ENCODE peak calls at places on chromosomes 2 and 18, in seven cellular contexts. N is CD8-positive, alpha-beta T cell; S is pancreas; J is H1; T is type B pancreatic cell; Q is fibroblast of pulmonary artery; A is prostate gland. I is an unnamed sample.
A peak's percentile ranks its signal among the peaks of the same experiment; 100 is the strongest.

GRCh38 chr18:58393295-58393694 is 235.6 kb downstream of the ALPK2 start:
- DNase-seq in N (no peak), S (no peak), J (no peak), T (no peak), Q (no peak), A (no peak), I (no peak)

GRCh38 chr18:3246636-3247242 is 862 bp upstream of the MYL12A start:
- DNase-seq in N (no peak), S (no peak), J (no peak), T (no peak), Q (peak; percentile 30), A (no peak), I (no peak)

GRCh38 chr18:67665266-67665665 is 148.7 kb upstream of the DSEL start:
- DNase-seq in N (no peak), S (no peak), J (no peak), T (no peak), Q (peak; percentile 30), A (no peak), I (no peak)

GRCh38 chr2:65437392-65438135 is 5.2 kb upstream of the SPRED2 start:
- DNase-seq in N (no peak), S (no peak), J (peak; percentile 69), T (no peak), Q (no peak), A (no peak), I (no peak)

GRCh38 chr18:72830109-72830508 is 37.7 kb downstream of the NETO1 start:
- DNase-seq in N (no peak), S (no peak), J (no peak), T (no peak), Q (peak; percentile 1), A (no peak), I (no peak)

GRCh38 chr2:55425449-55425848 is 5.8 kb upstream of the CCDC88A start:
- DNase-seq in N (no peak), S (no peak), J (no peak), T (no peak), Q (peak; percentile 91), A (no peak), I (no peak)

GRCh38 chr2:28652217-28652616 is 99.4 kb upstream of the PPP1CB start:
- DNase-seq in N (no peak), S (no peak), J (no peak), T (no peak), Q (no peak), A (no peak), I (no peak)

GRCh38 chr2:212845941-212846340 is 305.5 kb downstream of the IKZF2 start:
- DNase-seq in N (no peak), S (no peak), J (no peak), T (no peak), Q (peak; percentile 13), A (no peak), I (no peak)

GRCh38 chr2:236824836-236825235 is 255.2 kb downstream of the ACKR3 start:
- DNase-seq in N (no peak), S (peak; percentile 71), J (no peak), T (no peak), Q (no peak), A (peak; percentile 85), I (peak; percentile 77)

GRCh38 chr2:138474093-138474834 is 27.3 kb upstream of the SPOPL start:
- DNase-seq in N (no peak), S (no peak), J (no peak), T (no peak), Q (peak; percentile 80), A (no peak), I (no peak)

GRCh38 chr2:30072250-30072842 is 74.5 kb upstream of the YPEL5 start:
- DNase-seq in N (peak; percentile 57), S (peak; percentile 57), J (peak; percentile 36), T (peak; percentile 75), Q (peak; percentile 82), A (peak; percentile 49), I (peak; percentile 64)

GRCh38 chr2:109128466-109129355 is at the start of gene SH3RF3:
- DNase-seq in N (peak; percentile 67), S (peak; percentile 38), J (no peak), T (no peak), Q (peak; percentile 69), A (peak; percentile 12), I (peak; percentile 44)

GRCh38 chr2:54103454-54104314 is 11.7 kb upstream of the ACYP2 start:
- DNase-seq in N (no peak), S (no peak), J (no peak), T (no peak), Q (peak; percentile 67), A (no peak), I (peak; percentile 47)

GRCh38 chr2:57965961-57966360 is 80.6 kb upstream of the VRK2 start:
- DNase-seq in N (no peak), S (no peak), J (no peak), T (no peak), Q (no peak), A (no peak), I (no peak)

GRCh38 chr18:13525381-13526029 is 200.9 kb downstream of the FAM210A start:
- DNase-seq in N (no peak), S (no peak), J (no peak), T (no peak), Q (no peak), A (no peak), I (no peak)

GRCh38 chr18:75293591-75293990 is 83.0 kb downstream of the TSHZ1 start:
- DNase-seq in N (peak; percentile 19), S (no peak), J (no peak), T (no peak), Q (no peak), A (no peak), I (no peak)

GRCh38 chr18:79343567-79344207 is 52.0 kb upstream of the NFATC1 start:
- DNase-seq in N (no peak), S (no peak), J (no peak), T (no peak), Q (no peak), A (no peak), I (peak; percentile 46)

GRCh38 chr2:234950730-234951385 is 959 bp upstream of the SH3BP4 start:
- DNase-seq in N (no peak), S (peak; percentile 46), J (no peak), T (no peak), Q (peak; percentile 50), A (peak; percentile 36), I (no peak)

GRCh38 chr2:99085400-99085799 is 56.1 kb upstream of the C2orf15 start:
- DNase-seq in N (no peak), S (no peak), J (no peak), T (no peak), Q (peak; percentile 16), A (no peak), I (no peak)

DNA sequence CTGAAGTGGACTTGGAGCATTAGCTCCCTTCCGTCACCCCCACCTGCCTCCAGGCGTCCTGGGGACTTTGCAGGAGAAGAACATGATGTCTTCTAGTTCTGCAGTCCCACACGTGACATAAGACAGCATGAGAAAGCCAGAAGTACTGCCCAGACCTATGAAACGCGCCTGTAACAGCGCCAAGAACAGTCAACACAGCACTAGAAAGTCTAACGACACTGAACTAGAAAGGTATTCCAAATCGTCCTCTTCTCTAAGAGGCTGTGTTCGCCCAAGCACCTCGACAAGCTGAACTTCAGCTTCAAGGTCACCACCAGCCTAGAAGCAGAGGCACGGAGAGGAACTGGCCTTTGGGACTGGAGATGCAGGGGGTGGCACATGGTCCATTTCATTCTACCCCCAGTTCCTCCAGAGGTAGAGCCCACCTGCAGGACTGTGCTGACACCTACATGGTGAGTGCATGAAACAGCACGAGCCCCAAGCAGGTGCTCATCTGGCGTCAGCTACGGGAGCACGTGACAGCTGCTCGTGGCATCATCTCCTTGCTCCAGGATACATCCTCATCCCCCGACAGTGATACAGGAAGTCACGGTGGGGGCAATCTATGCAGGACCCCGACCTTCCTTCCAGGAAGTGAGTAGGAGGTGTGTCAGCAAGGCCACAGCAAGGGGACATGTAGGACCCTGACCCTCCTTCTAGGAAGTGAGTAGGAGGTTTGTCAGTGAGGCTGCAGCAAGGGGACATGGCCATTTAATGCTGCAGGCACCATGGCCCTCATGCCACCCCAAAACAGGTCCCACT is 3.7 kb downstream of the HDAC4 start:
- DNase-seq in N (peak; percentile 65), S (peak; percentile 54), J (no peak), T (no peak), Q (no peak), A (peak; percentile 94), I (peak; percentile 48)
- TF ChIP-seq CTCF in N (peak; percentile 39), S (no peak), J (peak; percentile 48), T (no peak), Q (no peak), A (peak; percentile 71), I (no peak)

DNA sequence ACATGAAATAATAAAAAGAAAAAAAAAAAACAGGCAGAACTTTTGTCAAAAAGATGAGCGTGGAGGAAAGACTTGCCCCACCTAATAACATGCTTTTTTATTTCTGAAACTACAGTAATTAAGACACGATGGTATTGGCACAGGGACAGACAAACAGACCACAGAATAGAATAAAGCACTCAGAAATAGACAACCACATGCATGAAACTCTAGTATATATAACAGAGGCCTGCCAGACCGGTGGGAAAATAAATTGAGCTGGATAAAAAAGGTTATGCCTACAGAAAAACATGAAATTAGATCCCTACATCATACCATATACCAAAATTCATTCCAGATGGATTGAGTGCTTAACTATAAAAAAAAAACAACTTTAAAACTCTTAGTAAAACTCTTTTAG is 163.1 kb downstream of the NRP2 start:
- DNase-seq in N (no peak), S (no peak), J (no peak), T (no peak), Q (no peak), A (no peak), I (no peak)
- TF ChIP-seq CTCF in N (no peak), S (no peak), J (no peak), T (no peak), Q (no peak), A (no peak), I (no peak)

GRCh38 chr2:134468093-134468640 is 214.3 kb downstream of the MGAT5 start:
- DNase-seq in N (peak; percentile 36), S (no peak), J (no peak), T (no peak), Q (no peak), A (no peak), I (peak; percentile 9)

GRCh38 chr2:134463726-134464076 is 209.8 kb downstream of the MGAT5 start:
- DNase-seq in N (no peak), S (no peak), J (no peak), T (no peak), Q (no peak), A (no peak), I (no peak)

GRCh38 chr2:134465706-134466105 is 211.8 kb downstream of the MGAT5 start:
- DNase-seq in N (peak; percentile 9), S (no peak), J (no peak), T (peak; percentile 20), Q (no peak), A (no peak), I (no peak)

GRCh38 chr2:134465228-134465627 is 211.4 kb downstream of the MGAT5 start:
- DNase-seq in N (peak; percentile 15), S (no peak), J (no peak), T (peak; percentile 45), Q (no peak), A (no peak), I (peak; percentile 15)

DNA sequence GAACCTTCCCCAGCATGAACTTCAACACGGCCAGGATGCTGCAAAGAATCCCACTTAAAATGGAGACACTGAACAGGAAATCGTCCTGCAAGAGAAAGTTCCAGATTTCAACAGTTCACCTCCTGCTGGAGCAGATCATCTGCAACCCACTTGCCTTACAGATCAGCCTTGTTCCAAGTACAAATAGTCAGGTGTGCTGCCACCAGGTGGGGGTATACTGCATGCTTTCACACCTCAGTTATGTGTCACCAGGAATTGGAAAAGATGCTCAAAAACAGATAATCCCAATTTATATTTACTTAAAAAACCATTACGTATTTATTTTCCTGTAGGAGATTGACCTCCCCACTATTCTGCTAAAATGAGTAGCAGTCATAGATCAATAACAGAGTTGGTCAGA is 212.3 kb downstream of the MGAT5 start:
- DNase-seq in N (peak; percentile 50), S (no peak), J (no peak), T (peak; percentile 32), Q (peak; percentile 25), A (no peak), I (peak; percentile 46)
- TF ChIP-seq CTCF in N (no peak), S (peak; percentile 23), J (peak; percentile 71), T (peak; percentile 58), Q (peak; percentile 6), A (no peak), I (peak; percentile 33)

GRCh38 chr2:116819355-116819754 is 995.1 kb upstream of the DDX18 start:
- DNase-seq in N (no peak), S (no peak), J (no peak), T (no peak), Q (no peak), A (no peak), I (no peak)
- TF ChIP-seq CTCF in N (no peak), S (no peak), J (no peak), T (peak; percentile 66), Q (peak; percentile 9), A (no peak), I (no peak)